ENCODE peak calls at places on chromosomes 2 and 18, in four cellular contexts. L, H, E and X are unnamed samples. For H3K4me1, the result is how much of the 10 kb centered on the place peaks cover.

GRCh38 chr2:224027070-224027469 is 12.0 kb downstream of the SERPINE2 start:
- DNase-seq in H (no peak), L (no peak), E (no peak), X (no peak)

GRCh38 chr18:79924814-79925655 is 26.4 kb downstream of the SLC66A2 start:
- DNase-seq in E (no peak), L (peak), H (no peak), X (no peak)

GRCh38 chr2:158894078-158894477 is 74.4 kb upstream of the TANC1 start:
- DNase-seq in E (no peak), L (no peak), H (no peak), X (no peak)

GRCh38 chr2:107932986-107933385 is 53.3 kb upstream of the SLC5A7 start:
- DNase-seq in E (no peak), H (peak), L (no peak), X (no peak)

GRCh38 chr2:174753038-174753633 is 11.1 kb downstream of the CHRNA1 start:
- DNase-seq in L (no peak), H (no peak), E (no peak), X (no peak)

GRCh38 chr2:70123829-70124117 is 36.5 kb downstream of the PCBP1 start:
- DNase-seq in E (no peak), L (no peak), H (no peak), X (no peak)

GRCh38 chr18:6401687-6402086 is 13.0 kb downstream of the L3MBTL4 start:
- DNase-seq in E (no peak), L (no peak), H (no peak), X (no peak)

GRCh38 chr2:10272464-10272863 is 30.2 kb upstream of the HPCAL1 start:
- DNase-seq in E (no peak), L (no peak), H (no peak), X (peak)

GRCh38 chr2:64952896-64953482 is 36.2 kb upstream of the SLC1A4 start:
- DNase-seq in L (no peak), H (no peak), E (peak), X (no peak)

GRCh38 chr2:58734365-58734764 is 493.2 kb upstream of the FANCL start:
- DNase-seq in H (peak), E (peak), L (no peak), X (no peak)

GRCh38 chr2:67234443-67234842 is 162.7 kb upstream of the ETAA1 start:
- DNase-seq in L (peak), E (no peak), H (peak), X (no peak)

GRCh38 chr2:28507806-28508764 is 12.2 kb downstream of the PLB1 start:
- DNase-seq in L (no peak), E (peak), H (peak), X (no peak)

GRCh38 chr2:108267117-108267516 is 21.6 kb upstream of the SULT1C2 start:
- DNase-seq in H (no peak), L (no peak), E (no peak), X (no peak)

GRCh38 chr2:179861027-179861776 is at the start of gene ZNF385B:
- DNase-seq in H (peak), E (no peak), L (peak), X (no peak)

GRCh38 chr2:46040563-46041155 is 256.5 kb upstream of the EPAS1 start:
- DNase-seq in L (no peak), H (no peak), E (no peak), X (no peak)

GRCh38 chr2:46036929-46037328 is 260.3 kb upstream of the EPAS1 start:
- DNase-seq in E (no peak), L (no peak), H (peak), X (no peak)

GRCh38 chr2:46042207-46042637 is 255.0 kb upstream of the EPAS1 start:
- DNase-seq in L (no peak), H (no peak), E (no peak), X (peak)

GRCh38 chr2:46041434-46041833 is 255.8 kb upstream of the EPAS1 start:
- DNase-seq in E (no peak), L (no peak), H (no peak), X (no peak)

DNA sequence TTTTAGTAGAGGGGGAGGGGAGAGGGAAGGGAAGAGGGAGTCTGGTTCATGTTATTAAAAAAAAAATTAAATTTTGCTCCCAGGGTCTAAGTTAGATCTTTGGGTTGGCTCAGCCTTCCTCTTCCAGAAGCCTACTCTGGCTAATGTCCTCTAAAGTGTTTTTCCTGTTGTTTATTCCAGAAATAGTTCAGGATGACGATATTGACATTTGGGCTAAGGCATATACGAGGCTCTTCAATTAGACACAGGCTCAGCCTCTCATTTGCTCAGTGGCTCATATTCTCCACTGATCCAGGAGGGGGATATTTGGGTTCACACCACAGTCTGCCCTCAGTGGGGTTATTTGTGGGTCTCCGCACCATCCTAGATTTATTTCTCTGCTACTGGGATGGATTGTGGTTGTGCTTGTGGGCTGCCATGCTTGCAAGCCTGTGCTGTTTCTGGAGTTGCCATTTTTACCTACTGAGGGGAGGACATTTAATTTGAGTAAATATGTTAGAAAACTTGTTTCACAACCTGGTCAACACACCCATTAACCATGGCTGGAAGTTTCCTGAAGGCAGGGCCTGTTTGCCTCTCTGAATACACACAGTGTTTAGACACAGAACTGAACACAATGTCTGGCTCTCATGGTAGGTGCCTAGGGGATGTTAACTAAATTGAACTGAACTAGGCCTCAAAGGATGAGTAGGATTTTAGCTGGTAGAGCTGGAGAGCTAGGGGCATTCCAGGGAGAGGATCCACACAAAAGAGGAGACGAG is 257.5 kb upstream of the EPAS1 start:
- DNase-seq in L (no peak), H (no peak), E (no peak), X (no peak)
- H3K4me1 ChIP-seq in L (under half), H (under half), E (under half), X (under half)

GRCh38 chr2:131040661-131041401 is 52.4 kb downstream of the FAM168B start:
- DNase-seq in L (no peak), H (peak), E (no peak), X (no peak)
- TF ChIP-seq CTCF in L (no peak), H (no peak), E (no peak), X (peak)

DNA sequence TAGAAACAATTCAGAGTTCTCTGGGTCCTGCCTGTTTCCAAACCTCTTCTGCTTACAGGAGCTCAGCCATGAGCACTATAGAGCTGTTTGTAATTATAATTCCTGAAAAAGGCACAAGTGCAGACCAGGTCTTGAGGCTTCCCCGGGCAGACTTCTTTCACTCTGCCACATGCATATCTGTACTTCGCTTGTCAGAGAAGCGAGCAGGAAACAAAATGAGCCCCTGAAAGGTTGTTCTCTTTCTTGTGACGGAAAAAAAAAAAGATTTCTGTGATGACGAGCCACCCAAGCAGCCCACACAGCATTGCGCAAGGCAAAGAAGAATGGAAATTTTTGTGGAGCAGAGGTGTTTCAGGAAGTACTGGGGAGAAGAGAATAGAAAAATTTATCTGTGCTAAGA is 53.9 kb upstream of the LINC00305 start:
- DNase-seq in H (peak), E (no peak), L (peak), X (no peak)
- H3K4me3 ChIP-seq in H (no peak), E (no peak), L (no peak), X (no peak)

GRCh38 chr2:138502253-138503086 is 900 bp downstream of the SPOPL start:
- DNase-seq in H (peak), E (no peak), L (no peak), X (no peak)

GRCh38 chr2:138501427-138502252 is at the start of gene SPOPL:
- DNase-seq in L (peak), H (peak), E (peak), X (peak)

GRCh38 chr2:138499684-138500083 is 1.9 kb upstream of the SPOPL start:
- DNase-seq in H (no peak), E (no peak), L (no peak), X (no peak)

GRCh38 chr2:138503087-138503442 is 1.5 kb downstream of the SPOPL start:
- DNase-seq in H (no peak), L (no peak), E (no peak), X (no peak)

DNA sequence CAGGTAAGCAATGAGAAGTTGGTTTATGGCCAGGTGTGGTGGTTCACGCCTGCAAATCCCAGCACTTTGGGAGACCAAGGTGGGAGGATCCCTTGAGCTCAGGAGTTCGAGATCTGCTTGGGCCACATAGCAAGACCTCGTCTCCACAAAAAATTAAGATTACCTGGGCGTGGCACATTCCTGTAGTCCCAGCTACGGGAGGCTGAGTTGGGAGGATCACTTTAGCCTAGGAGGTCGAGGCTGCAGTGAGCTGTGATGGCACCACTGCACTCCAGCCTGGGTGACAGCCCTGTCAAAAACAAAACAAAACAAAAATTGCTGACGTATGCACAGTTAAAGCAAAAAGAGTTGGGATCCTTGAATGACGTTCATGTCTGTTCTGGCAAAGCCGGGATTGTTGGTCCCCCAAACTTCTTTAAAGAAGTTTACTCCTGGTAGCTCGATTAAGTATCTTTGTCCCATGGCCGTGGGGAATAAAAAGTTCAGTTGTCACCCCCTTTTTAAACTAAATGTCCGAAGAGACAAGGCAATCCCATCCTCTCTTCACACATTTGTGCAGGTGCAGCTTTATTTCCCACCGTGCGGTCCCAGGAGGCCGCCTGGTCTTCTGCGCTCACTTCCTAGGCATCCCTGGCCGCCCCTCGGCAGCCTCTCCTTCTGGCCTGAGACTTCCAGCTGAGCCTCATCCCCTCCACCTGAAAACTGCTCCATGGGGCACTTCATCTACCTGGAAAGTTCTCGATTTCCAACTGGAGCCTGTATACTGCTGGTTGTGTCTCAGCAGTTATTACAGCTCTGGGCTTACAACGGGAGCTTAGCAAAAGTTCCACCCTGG is 761 bp upstream of the SPOPL start:
- DNase-seq in E (peak), H (no peak), L (no peak), X (no peak)
- H3K4me1 ChIP-seq in E (under half), H (under half), L (under half), X (under half)

GRCh38 chr2:170320948-170321347 is 143.0 kb downstream of the MYO3B start:
- DNase-seq in H (no peak), L (no peak), E (no peak), X (no peak)

GRCh38 chr2:170321526-170321925 is 143.6 kb downstream of the MYO3B start:
- DNase-seq in E (no peak), L (no peak), H (no peak), X (no peak)

GRCh38 chr2:170323743-170324142 is 145.8 kb downstream of the MYO3B start:
- DNase-seq in E (no peak), L (no peak), H (no peak), X (no peak)

GRCh38 chr2:170324640-170325046 is 146.7 kb downstream of the MYO3B start:
- DNase-seq in L (no peak), E (peak), H (peak), X (peak)
- TF ChIP-seq CTCF in L (no peak), E (peak), H (peak), X (peak)

GRCh38 chr2:197497301-197497700 is 2.3 kb downstream of the HSPD1 start:
- DNase-seq in E (no peak), L (no peak), H (no peak), X (no peak)
- H3K4me3 ChIP-seq in E (peak), L (no peak), H (peak), X (peak)

GRCh38 chr2:241814571-241815476 is 5.8 kb downstream of the NEU4 start:
- DNase-seq in L (no peak), H (no peak), E (no peak), X (no peak)
- H3K4me1 ChIP-seq in L (under half), H (under half), E (under half), X (under half)

DNA sequence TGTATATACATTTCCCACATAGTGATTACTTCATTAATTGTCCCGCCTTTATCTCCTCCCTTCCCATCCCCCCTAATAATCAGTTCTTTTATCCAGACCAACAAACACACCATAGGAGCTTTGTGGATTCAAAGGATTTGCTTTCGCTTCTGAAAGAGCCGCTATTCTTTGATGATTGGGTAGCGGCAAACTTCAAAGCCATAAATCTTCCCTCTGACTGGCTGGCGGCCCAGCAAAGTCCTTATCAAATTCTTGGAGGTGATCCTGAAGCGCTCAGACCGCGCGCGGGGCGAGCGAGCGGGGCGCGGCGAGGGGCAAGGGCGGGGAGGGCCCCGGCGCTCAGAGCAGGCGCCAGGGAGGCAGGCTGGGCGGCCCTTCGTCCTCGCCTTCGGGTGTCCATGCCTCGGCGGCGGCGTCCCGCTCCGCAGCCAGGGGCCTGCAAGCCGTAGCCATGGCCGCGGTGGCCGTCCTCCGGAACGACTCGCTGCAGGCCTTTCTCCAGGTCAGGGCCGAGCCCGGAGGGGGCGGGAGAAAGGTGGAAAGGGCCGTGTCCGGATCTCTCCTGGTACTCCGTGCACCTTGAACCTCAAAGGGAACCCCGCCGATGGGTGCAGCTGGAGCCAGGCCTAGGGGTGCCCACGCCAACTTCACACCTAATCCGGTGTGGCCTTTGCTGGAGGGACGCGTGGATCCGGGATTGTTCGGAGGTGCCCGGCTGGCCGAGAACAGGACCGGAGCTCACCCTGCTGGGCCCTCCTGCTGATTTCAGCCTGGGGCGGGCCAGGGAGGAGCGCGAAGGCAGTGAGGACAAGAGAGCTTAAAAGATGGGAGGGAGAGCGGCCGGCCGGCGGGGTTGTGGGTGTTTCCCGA is at the start of gene SP5:
- DNase-seq in H (peak), E (peak), L (peak), X (peak)
- TF ChIP-seq CTCF in H (no peak), E (no peak), L (no peak), X (no peak)

DNA sequence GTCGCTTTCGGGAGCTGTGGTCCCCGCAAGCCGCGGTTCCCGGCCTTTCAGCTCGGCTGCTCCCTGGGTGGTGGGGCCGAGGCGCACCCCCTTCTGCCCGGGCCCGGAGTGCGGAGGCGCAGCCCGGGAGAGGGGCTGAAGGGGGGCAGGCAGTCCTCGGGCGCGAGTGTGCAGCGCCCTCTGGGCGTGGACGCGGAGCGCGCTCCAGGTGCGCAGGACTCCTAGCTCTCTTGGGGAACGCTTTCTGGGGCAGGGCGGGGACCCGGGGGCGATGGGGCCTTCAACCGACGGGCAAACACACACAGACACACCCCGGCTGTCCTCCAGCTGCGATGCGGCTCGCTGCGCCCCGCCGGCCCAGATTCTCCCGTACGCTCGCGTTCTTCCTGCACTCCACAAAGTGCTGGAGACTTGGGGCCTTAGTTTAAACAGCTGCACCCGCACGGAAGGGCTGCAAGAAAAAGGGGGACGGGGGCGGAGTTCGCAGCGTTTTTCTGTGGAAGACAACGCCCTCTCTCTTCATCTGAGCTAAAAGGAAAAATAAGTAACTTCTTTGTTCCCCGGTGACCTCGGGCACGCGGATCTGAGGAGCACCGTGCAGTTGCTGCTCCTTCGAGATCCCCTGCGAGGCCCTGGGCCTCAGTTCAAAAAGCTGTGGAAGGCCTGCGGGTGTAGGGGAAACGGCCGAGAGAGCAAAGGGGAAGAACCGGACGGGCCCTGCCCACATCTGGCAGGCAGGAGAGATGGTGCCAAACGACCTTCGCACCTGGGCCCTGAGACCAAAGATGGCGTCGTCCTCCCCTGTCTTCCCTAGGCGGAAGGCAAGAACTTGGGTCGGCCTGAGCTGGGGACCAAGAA is 593 bp upstream of the SDC1 start:
- DNase-seq in H (peak), E (peak), L (peak), X (peak)
- H3K4me3 ChIP-seq in H (peak), E (peak), L (peak), X (peak)